ENCODE peak calls at places on chromosomes 7 and 10, in eight cellular contexts. C is DMS153, T is naive B cell, G is fibroblast of mammary gland, N is NCI-H345, V is A549, W is GM04504, Z is retina. Q is an unnamed sample.

GRCh38 chr7:98287486-98287959 is 6.0 kb downstream of the BRI3 start:
- DNase-seq in C (no peak), T (no peak), G (no peak), N (peak), V (no peak), W (no peak), Z (no peak), Q (no peak)

GRCh38 chr7:42108803-42109528 is 128.0 kb downstream of the GLI3 start:
- DNase-seq in C (no peak), T (no peak), G (no peak), N (no peak), V (no peak), W (no peak), Z (no peak), Q (no peak)

GRCh38 chr7:47905071-47905920 is 43.0 kb downstream of the PKD1L1 start:
- DNase-seq in C (no peak), T (no peak), G (no peak), N (no peak), V (no peak), W (no peak), Z (no peak), Q (no peak)

GRCh38 chr7:70060298-70061068 is 462.2 kb downstream of the AUTS2 start:
- DNase-seq in C (no peak), T (no peak), G (no peak), N (no peak), V (no peak), W (no peak), Z (no peak), Q (no peak)

GRCh38 chr10:114151486-114151885 is 22.5 kb downstream of the CCDC186 start:
- DNase-seq in C (no peak), T (no peak), G (peak), N (no peak), V (peak), W (peak), Z (no peak), Q (no peak)

GRCh38 chr10:5987747-5988146 is 10.4 kb upstream of the IL15RA start:
- DNase-seq in C (no peak), T (no peak), G (no peak), N (no peak), V (no peak), W (no peak), Z (no peak), Q (no peak)

GRCh38 chr10:94413374-94413773 is 11.0 kb downstream of the TBC1D12 start:
- DNase-seq in C (no peak), T (no peak), G (no peak), N (no peak), V (no peak), W (no peak), Z (no peak), Q (no peak)

GRCh38 chr10:70940834-70941568 is 52.6 kb upstream of the PCBD1 start:
- DNase-seq in C (peak), T (no peak), G (peak), N (peak), V (no peak), W (no peak), Z (no peak), Q (no peak)

GRCh38 chr7:16753932-16754571 is 497 bp downstream of the TSPAN13 start:
- DNase-seq in C (peak), T (peak), G (no peak), N (peak), V (no peak), W (no peak), Z (peak), Q (no peak)

GRCh38 chr7:116327135-116327534 is 116.8 kb downstream of the TES start:
- DNase-seq in C (no peak), T (no peak), G (no peak), N (no peak), V (no peak), W (no peak), Z (no peak), Q (no peak)

GRCh38 chr7:96179863-96180262 is 142.0 kb downstream of the SLC25A13 start:
- DNase-seq in C (no peak), T (no peak), G (peak), N (no peak), V (no peak), W (no peak), Z (no peak), Q (no peak)

GRCh38 chr7:86932038-86932512 is 127.4 kb downstream of the ELAPOR2 start:
- DNase-seq in C (no peak), T (no peak), G (peak), N (no peak), V (no peak), W (peak), Z (no peak), Q (no peak)

Q was measured in dermis microvascular lymphatic vessel endothelial cell.